ENCODE peak calls at places on chromosomes 2 and 18, in five cellular contexts. X is adrenal gland, M is A549, U is esophagus squamous epithelium, J is heart left ventricle. A is an unnamed sample.

GRCh38 chr2:71797006-71797810 is 343.8 kb downstream of the DYSF start:
- DNase-seq in X (no peak), U (no peak), M (no peak), J (no peak), A (no peak)

GRCh38 chr2:132725716-132726115 is 55.7 kb upstream of the LYPD1 start:
- DNase-seq in U (no peak), M (no peak), X (no peak), J (no peak), A (no peak)

GRCh38 chr18:75441921-75442320 is 14.4 kb upstream of the SMIM21 start:
- DNase-seq in J (no peak), U (no peak), X (no peak), M (no peak), A (no peak)

GRCh38 chr2:78061301-78061700 is 539.1 kb upstream of the LRRTM4 start:
- DNase-seq in U (no peak), J (no peak), X (no peak), M (no peak), A (no peak)

GRCh38 chr2:69306612-69306896 is 80.5 kb downstream of the GFPT1 start:
- DNase-seq in J (no peak), U (no peak), X (peak; percentile 32), M (no peak), A (no peak)

GRCh38 chr2:44980786-44981713 is 28.2 kb downstream of the SIX2 start:
- DNase-seq in U (no peak), J (no peak), M (no peak), X (no peak), A (no peak)

GRCh38 chr2:6352906-6353515 is 512.7 kb downstream of the CMPK2 start:
- DNase-seq in M (peak; percentile 43), J (peak; percentile 18), X (peak; percentile 24), U (no peak), A (peak; percentile 35)

GRCh38 chr18:27501651-27502050 is 316.5 kb upstream of the CHST9 start:
- DNase-seq in X (no peak), J (no peak), M (no peak), U (no peak), A (no peak)

GRCh38 chr2:173079968-173080860 is 4.6 kb downstream of the MAP3K20 start:
- DNase-seq in X (no peak), J (no peak), M (peak; percentile 66), U (no peak), A (no peak)

GRCh38 chr2:54579061-54579681 is 123.0 kb downstream of the SPTBN1 start:
- DNase-seq in J (no peak), U (no peak), M (no peak), X (no peak), A (no peak)
- H3K4me3 ChIP-seq in J (no peak overlapping the region), U (no peak overlapping the region), M (peak overlapping the region; percentile 3), X (no peak overlapping the region), A (no peak overlapping the region)

GRCh38 chr2:64210816-64211215 is 66.6 kb upstream of the PELI1 start:
- DNase-seq in X (no peak), J (no peak), M (no peak), U (no peak), A (no peak)
- TF ChIP-seq POLR2A in X (no peak), J (no peak), M (no peak), U (no peak), A (no peak)

GRCh38 chr18:32276896-32277295 is 87.1 kb downstream of the MEP1B start:
- DNase-seq in J (no peak), M (no peak), U (no peak), X (no peak), A (no peak)

GRCh38 chr18:32276256-32276655 is 86.4 kb downstream of the MEP1B start:
- DNase-seq in X (no peak), U (no peak), M (no peak), J (no peak), A (no peak)

GRCh38 chr18:32280188-32280783 is 90.4 kb downstream of the MEP1B start:
- DNase-seq in M (no peak), J (no peak), U (no peak), X (no peak), A (no peak)

GRCh38 chr18:32278148-32278799 is 88.4 kb downstream of the MEP1B start:
- DNase-seq in J (no peak), M (no peak), X (no peak), U (no peak), A (no peak)

DNA sequence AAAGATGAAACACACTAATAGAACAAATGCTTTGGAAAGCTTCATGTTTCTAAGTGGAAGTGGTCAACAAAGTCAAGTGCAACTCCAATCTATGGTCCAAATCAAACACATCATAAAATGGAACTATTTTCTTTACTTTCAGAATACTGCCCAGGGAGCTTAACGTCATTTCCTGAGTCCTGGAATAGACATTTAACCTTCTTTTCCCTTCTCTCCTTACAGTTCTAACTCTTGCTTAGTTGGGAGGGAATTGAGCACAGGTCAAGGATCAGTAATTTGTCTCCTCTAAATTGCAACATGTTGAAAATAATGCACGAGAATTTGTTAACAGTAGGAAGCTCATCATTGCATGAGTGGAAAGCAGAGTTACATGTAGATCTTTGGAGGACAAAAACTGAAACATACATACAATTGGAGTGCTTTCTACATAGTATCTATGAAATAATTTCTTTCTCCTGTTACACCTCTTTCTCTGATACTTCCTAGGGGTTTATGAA is 87.7 kb downstream of the MEP1B start:
- DNase-seq in U (no peak), X (no peak), J (no peak), M (no peak), A (no peak)
- TF ChIP-seq CTCF in U (no peak), X (no peak), J (no peak), M (no peak), A (no peak)

DNA sequence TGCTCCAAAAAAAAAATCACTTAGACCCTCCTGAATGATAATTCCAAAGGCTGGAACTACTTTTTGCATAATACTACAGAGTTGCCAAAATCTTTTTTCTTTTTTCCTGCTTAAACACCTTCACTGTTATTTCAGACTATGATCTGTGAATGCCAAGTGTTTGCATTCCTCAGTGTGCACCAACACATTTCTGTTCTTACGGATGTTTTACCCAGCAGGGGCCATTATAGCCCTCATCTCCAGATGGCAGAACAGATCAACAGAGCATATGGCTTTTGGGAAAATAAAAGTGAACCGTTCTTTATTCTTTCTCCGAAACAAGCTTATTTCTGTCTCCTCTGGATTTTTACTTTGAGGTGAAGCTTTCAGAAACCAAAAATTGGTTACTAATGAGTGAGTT is 1226.6 kb upstream of the FAM98A start:
- DNase-seq in X (no peak), U (no peak), M (no peak), J (no peak), A (no peak)
- H3K4me3 ChIP-seq in X (no peak overlapping the region), U (no peak overlapping the region), M (no peak overlapping the region), J (no peak overlapping the region), A (no peak overlapping the region)

DNA sequence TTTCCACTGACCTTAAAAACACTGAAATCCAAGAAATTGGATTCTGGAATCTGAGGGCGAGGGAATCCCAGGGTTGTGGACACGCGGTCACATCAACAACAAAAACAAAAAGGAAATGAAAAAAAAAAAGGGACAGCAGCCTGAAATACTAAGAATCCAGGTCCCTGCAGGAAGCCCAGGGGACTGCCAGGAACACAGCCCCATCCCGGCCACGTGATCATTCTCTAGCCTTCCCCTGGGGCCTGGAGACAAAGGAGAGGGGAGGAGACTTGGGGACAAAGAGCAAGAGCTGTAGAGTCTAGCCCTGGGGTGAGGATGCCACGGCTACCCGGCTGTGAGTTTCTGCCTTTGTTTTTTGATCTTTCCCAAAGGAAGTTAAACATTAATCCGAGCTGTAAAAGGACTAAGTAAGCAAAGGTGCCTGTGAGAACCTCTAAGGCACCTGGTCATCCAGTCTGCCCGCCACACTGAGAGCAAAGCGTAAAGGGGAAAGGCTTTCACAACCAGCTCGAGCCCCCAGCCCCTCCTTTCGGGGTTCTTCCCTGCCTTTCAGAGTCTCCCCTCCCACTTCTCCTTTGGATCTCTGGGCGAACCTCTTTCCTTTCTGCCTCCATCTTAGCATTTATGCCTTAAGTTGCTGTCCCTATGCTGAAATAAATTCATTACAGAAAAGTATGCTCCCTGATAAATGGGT is 57.9 kb upstream of the MSH2 start:
- DNase-seq in X (peak; percentile 81), J (peak; percentile 88), U (no peak), M (peak; percentile 99), A (no peak)
- TF ChIP-seq POLR2A in X (no peak), J (peak; percentile 31), U (no peak), M (peak; percentile 37), A (no peak)

GRCh38 chr18:62325806-62326645 is 916 bp downstream of the TNFRSF11A start:
- DNase-seq in X (no peak), U (no peak), M (no peak), J (no peak), A (peak; percentile 86)

GRCh38 chr18:62326646-62327348 is 1.7 kb downstream of the TNFRSF11A start:
- DNase-seq in X (no peak), M (no peak), J (no peak), U (no peak), A (no peak)

GRCh38 chr18:62323483-62324354 is 1.4 kb upstream of the TNFRSF11A start:
- DNase-seq in X (no peak), M (no peak), U (no peak), J (no peak), A (no peak)

GRCh38 chr18:62324355-62324828 is 718 bp upstream of the TNFRSF11A start:
- DNase-seq in U (no peak), M (no peak), J (no peak), X (no peak), A (no peak)

DNA sequence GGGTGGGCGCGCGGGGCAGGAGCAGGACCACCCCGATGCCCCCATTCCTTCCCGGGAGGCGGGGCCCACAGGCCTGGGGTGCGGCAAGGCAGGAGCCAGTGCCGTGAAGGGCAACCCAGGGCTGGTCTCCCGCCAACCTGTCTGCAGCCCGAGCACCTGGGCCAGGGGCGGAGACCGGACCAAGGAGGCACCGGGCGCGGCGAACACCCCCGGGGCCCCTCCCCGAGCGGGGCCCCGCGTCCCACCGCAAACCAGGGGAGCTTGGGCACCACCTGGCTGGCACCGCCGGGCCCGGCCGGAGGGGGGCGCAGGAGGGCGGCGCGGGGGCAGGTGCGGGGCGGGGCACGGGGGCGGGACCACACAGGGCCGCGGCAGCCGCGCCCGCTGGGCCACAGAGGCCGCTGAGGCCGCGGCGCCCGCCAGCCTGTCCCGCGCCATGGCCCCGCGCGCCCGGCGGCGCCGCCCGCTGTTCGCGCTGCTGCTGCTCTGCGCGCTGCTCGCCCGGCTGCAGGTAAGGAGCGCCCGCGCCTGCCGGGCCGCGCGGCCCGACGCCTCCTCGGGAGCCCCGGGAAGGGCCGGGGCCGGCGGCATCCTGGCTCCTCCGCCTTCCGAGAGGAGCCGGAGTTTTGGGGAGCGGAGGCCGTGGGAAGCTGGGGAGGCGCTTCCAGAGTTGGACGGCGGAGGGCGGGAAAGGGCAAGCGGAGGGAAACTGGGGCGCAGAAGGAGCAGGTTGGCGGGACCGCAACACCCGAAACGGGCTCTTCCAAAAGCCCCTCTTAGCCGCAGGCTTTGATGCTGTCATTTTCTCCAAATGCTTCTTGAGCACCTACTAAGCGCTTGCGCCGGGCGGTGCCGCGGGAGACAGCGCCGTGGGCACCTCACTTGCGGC is at the start of gene TNFRSF11A:
- DNase-seq in U (no peak), X (peak; percentile 41), J (no peak), M (peak; percentile 57), A (peak; percentile 93)
- TF ChIP-seq CTCF in U (peak; percentile 38), X (no peak), J (no peak), M (peak; percentile 61), A (peak; percentile 43)

GRCh38 chr2:217897816-217898806 is 104.7 kb downstream of the TNS1 start:
- DNase-seq in J (peak; percentile 61), U (no peak), M (no peak), X (no peak), A (peak; percentile 91)

GRCh38 chr2:217900780-217901360 is 101.9 kb downstream of the TNS1 start:
- DNase-seq in M (no peak), U (no peak), J (no peak), X (no peak), A (no peak)

GRCh38 chr2:217901400-217901799 is 101.4 kb downstream of the TNS1 start:
- DNase-seq in J (no peak), U (no peak), M (no peak), X (no peak), A (no peak)

GRCh38 chr2:217900010-217900779 is 102.6 kb downstream of the TNS1 start:
- DNase-seq in J (peak; percentile 12), U (no peak), M (peak; percentile 46), X (no peak), A (peak; percentile 80)

GRCh38 chr2:217899231-217900009 is 103.4 kb downstream of the TNS1 start:
- DNase-seq in J (peak; percentile 64), X (peak; percentile 85), M (peak; percentile 77), U (no peak), A (peak; percentile 92)
- H3K4me3 ChIP-seq in J (no peak overlapping the region), X (no peak overlapping the region), M (no peak overlapping the region), U (no peak overlapping the region), A (peak overlapping the region; percentile 35)